ENCODE peak calls at places on chromosomes 7 and 10, in five cellular contexts. G, R, Y, C and A are unnamed samples.

GRCh38 chr10:91367558-91367957 is 42.6 kb upstream of the HECTD2 start:
- DNase-seq in R (no peak), G (no peak), C (no peak), Y (no peak), A (no peak)

GRCh38 chr7:14934831-14935230 is 32.3 kb upstream of the DGKB start:
- DNase-seq in G (no peak), C (no peak), R (no peak), Y (no peak), A (no peak)

GRCh38 chr7:2313450-2314208 is 612 bp downstream of the SNX8 start:
- DNase-seq in C (no peak), G (no peak), Y (peak), R (no peak), A (peak)

GRCh38 chr10:63935705-63936104 is 414.5 kb downstream of the REEP3 start:
- DNase-seq in C (no peak), R (no peak), G (no peak), Y (no peak), A (no peak)

GRCh38 chr10:118850418-118851061 is 95.8 kb upstream of the CACUL1 start:
- DNase-seq in G (peak), Y (peak), C (peak), R (peak), A (peak)

GRCh38 chr10:129274928-129275474 is 192.0 kb upstream of the MGMT start:
- DNase-seq in Y (no peak), R (no peak), C (no peak), G (no peak), A (no peak)

GRCh38 chr7:4753610-4754432 is 21.6 kb upstream of the AP5Z1 start:
- DNase-seq in R (peak), Y (peak), C (peak), G (peak), A (peak)

GRCh38 chr7:85106719-85107118 is 80.1 kb downstream of the SEMA3D start:
- DNase-seq in Y (no peak), C (no peak), R (no peak), G (no peak), A (no peak)

GRCh38 chr7:43648725-43649406 is 66.0 kb downstream of the STK17A start:
- DNase-seq in R (no peak), Y (peak), G (peak), C (peak), A (peak)

GRCh38 chr10:97502916-97503315 is 4.2 kb downstream of the UBTD1 start:
- DNase-seq in G (no peak), C (no peak), R (no peak), Y (no peak), A (no peak)

GRCh38 chr10:26217396-26218105 is 977 bp downstream of the GAD2 start:
- DNase-seq in R (no peak), G (no peak), C (no peak), Y (no peak), A (no peak)

GRCh38 chr7:32611201-32611691 is 116.0 kb downstream of the AVL9 start:
- DNase-seq in C (peak), R (no peak), G (no peak), Y (peak), A (no peak)

GRCh38 chr7:78301361-78301760 is 502.8 kb downstream of the PHTF2 start:
- DNase-seq in Y (peak), R (no peak), C (peak), G (no peak), A (peak)

GRCh38 chr10:80617807-80618206 is 80.1 kb downstream of the SH2D4B start:
- DNase-seq in C (no peak), Y (no peak), R (no peak), G (no peak), A (no peak)

GRCh38 chr7:15158141-15158810 is 255.7 kb upstream of the DGKB start:
- DNase-seq in C (no peak), G (no peak), Y (no peak), R (no peak), A (no peak)

GRCh38 chr7:155665957-155666287 is 21.5 kb downstream of the RBM33 start:
- DNase-seq in C (peak), Y (peak), R (no peak), G (no peak), A (peak)

GRCh38 chr7:4123823-4124222 is 558.3 kb upstream of the FOXK1 start:
- DNase-seq in C (peak), R (no peak), G (no peak), Y (no peak), A (no peak)

GRCh38 chr7:6416516-6417145 is 31.1 kb downstream of the DAGLB start:
- DNase-seq in Y (no peak), G (no peak), C (no peak), R (no peak), A (no peak)

GRCh38 chr10:75042292-75042974 is 69.0 kb upstream of the SAMD8 start:
- DNase-seq in G (no peak), R (no peak), Y (peak), C (peak), A (peak)

GRCh38 chr7:142568430-142569097 is 180.7 kb upstream of the PRSS1 start:
- DNase-seq in G (no peak), R (no peak), C (peak), Y (peak), A (peak)

GRCh38 chr10:49397036-49397999 is 1.4 kb upstream of the DRGX start:
- DNase-seq in G (no peak), C (peak), Y (no peak), R (no peak), A (no peak)

GRCh38 chr7:149599636-149600206 is 102.1 kb upstream of the ZNF746 start:
- DNase-seq in Y (no peak), G (no peak), R (no peak), C (no peak), A (no peak)

GRCh38 chr7:87528733-87529132 is 53.3 kb upstream of the ABCB4 start:
- DNase-seq in Y (no peak), R (no peak), C (no peak), G (no peak), A (no peak)

GRCh38 chr10:49395741-49396665 is at the start of gene DRGX:
- DNase-seq in R (no peak), G (no peak), Y (no peak), C (no peak), A (no peak)

GRCh38 chr10:124226271-124226911 is 133.0 kb upstream of the CHST15 start:
- DNase-seq in C (no peak), G (no peak), R (no peak), Y (no peak), A (no peak)

GRCh38 chr10:62244785-62245595 is 23.7 kb downstream of the RTKN2 start:
- DNase-seq in R (peak), Y (peak), G (peak), C (peak), A (peak)

GRCh38 chr7:112654322-112655216 is 135.6 kb downstream of the TMEM168 start:
- DNase-seq in G (no peak), R (no peak), Y (no peak), C (peak), A (peak)

GRCh38 chr10:13815766-13816165 is 229.0 kb downstream of the PRPF18 start:
- DNase-seq in G (no peak), Y (peak), R (no peak), C (peak), A (peak)

GRCh38 chr7:79880312-79880711 is 254.3 kb upstream of the GNAI1 start:
- DNase-seq in R (no peak), C (no peak), Y (no peak), G (no peak), A (no peak)

GRCh38 chr7:27101188-27101905 is 1.1 kb downstream of the HOXA2 start:
- DNase-seq in G (no peak), C (peak), R (no peak), Y (no peak), A (no peak)